ENCODE peak calls at places on chromosomes 4 and X, in six cellular contexts. W is breast epithelium; C is activated CD8-positive, alpha-beta T cell treated with anti-CD3 and anti-CD28 coated beads for 36 hours; R is MCF 10A; J is bronchial epithelial cell; I is endodermal cell. N is an unnamed sample.

GRCh38 chr4:76055005-76055404 is 19.1 kb upstream of the CXCL11 start:
- DNase-seq in W (no peak), C (peak), R (no peak), J (no peak), I (no peak), N (no peak)

GRCh38 chrX:96713303-96713702 is 28.7 kb downstream of the DIAPH2 start:
- DNase-seq in W (no peak), C (no peak), R (no peak), J (no peak), I (no peak), N (no peak)

GRCh38 chr4:6110681-6111353 is 89.5 kb downstream of the JAKMIP1 start:
- DNase-seq in W (no peak), C (no peak), R (no peak), J (no peak), I (peak), N (no peak)

GRCh38 chr4:102730968-102731533 is 29.7 kb downstream of the MANBA start:
- DNase-seq in W (no peak), C (no peak), R (no peak), J (no peak), I (peak), N (no peak)

GRCh38 chr4:155099231-155099630 is 109.2 kb upstream of the NPY2R start:
- DNase-seq in W (no peak), C (no peak), R (no peak), J (no peak), I (peak), N (no peak)

GRCh38 chrX:153750126-153750774 is 13.8 kb upstream of the PLXNB3 start:
- DNase-seq in W (no peak), C (no peak), R (no peak), J (no peak), I (peak), N (no peak)

GRCh38 chr4:7016512-7016911 is 26.7 kb upstream of the TADA2B start:
- DNase-seq in W (no peak), C (no peak), R (no peak), J (no peak), I (no peak), N (no peak)

GRCh38 chr4:105765690-105766407 is 57.3 kb downstream of the GSTCD start:
- DNase-seq in W (no peak), C (no peak), R (peak), J (peak), I (peak), N (no peak)

GRCh38 chrX:132615396-132616131 is 126.7 kb upstream of the MBNL3 start:
- DNase-seq in W (no peak), C (peak), R (peak), J (peak), I (peak), N (peak)

GRCh38 chr4:109912706-109913621 is at the start of gene EGF:
- DNase-seq in W (no peak), C (no peak), R (peak), J (peak), I (peak), N (no peak)

GRCh38 chr4:106297636-106298035 is 18.4 kb downstream of the TBCK start:
- DNase-seq in W (no peak), C (no peak), R (no peak), J (no peak), I (no peak), N (no peak)

GRCh38 chrX:71081348-71082148 is 13.4 kb upstream of the SNX12 start:
- DNase-seq in W (no peak), C (no peak), R (peak), J (peak), I (no peak), N (no peak)

GRCh38 chr4:112327950-112328349 is 30.8 kb downstream of the ALPK1 start:
- DNase-seq in W (no peak), C (peak), R (peak), J (peak), I (peak), N (no peak)

GRCh38 chrX:104750146-104750699 is 184.2 kb downstream of the IL1RAPL2 start:
- DNase-seq in W (no peak), C (no peak), R (no peak), J (no peak), I (no peak), N (no peak)

GRCh38 chrX:46333550-46333949 is 211.7 kb downstream of the ZNF674 start:
- DNase-seq in W (no peak), C (no peak), R (peak), J (peak), I (no peak), N (no peak)

GRCh38 chrX:116317409-116317808 is 119.0 kb upstream of the SLC6A14 start:
- DNase-seq in W (no peak), C (no peak), R (peak), J (peak), I (peak), N (peak)

GRCh38 chr4:176268963-176269362 is at the start of gene ASB5:
- DNase-seq in W (no peak), C (no peak), R (no peak), J (no peak), I (no peak), N (no peak)

GRCh38 chr4:25857851-25858400 is 4.9 kb downstream of the SEL1L3 start:
- DNase-seq in W (no peak), C (no peak), R (no peak), J (no peak), I (no peak), N (no peak)

GRCh38 chrX:13764284-13764683 is 29.7 kb downstream of the OFD1 start:
- DNase-seq in W (no peak), C (no peak), R (no peak), J (no peak), I (no peak), N (no peak)

GRCh38 chr4:119559044-119559647 is 69.5 kb downstream of the PDE5A start:
- DNase-seq in W (no peak), C (no peak), R (peak), J (peak), I (no peak), N (no peak)

GRCh38 chr4:140266958-140267568 is 106.4 kb upstream of the SCOC start:
- DNase-seq in W (no peak), C (peak), R (no peak), J (peak), I (no peak), N (no peak)

GRCh38 chr4:66691101-66691500 is 854.2 kb downstream of the CENPC start:
- DNase-seq in W (no peak), C (no peak), R (peak), J (no peak), I (peak), N (no peak)

GRCh38 chr4:137156054-137156453 is 376.2 kb downstream of the PCDH18 start:
- DNase-seq in W (no peak), C (no peak), R (peak), J (peak), I (no peak), N (no peak)

GRCh38 chr4:58602701-58603359 is 1492.6 kb upstream of the IGFBP7 start:
- DNase-seq in W (no peak), C (no peak), R (no peak), J (no peak), I (no peak), N (no peak)

GRCh38 chrX:133249659-133250058 is 31.5 kb upstream of the TFDP3 start:
- DNase-seq in W (no peak), C (no peak), R (peak), J (peak), I (no peak), N (no peak)

GRCh38 chrX:97691901-97692455 is 808.3 kb downstream of the RPA4 start:
- DNase-seq in W (no peak), C (no peak), R (no peak), J (no peak), I (no peak), N (no peak)

GRCh38 chr4:40112393-40112792 is 55.7 kb downstream of the N4BP2 start:
- DNase-seq in W (no peak), C (no peak), R (no peak), J (no peak), I (no peak), N (no peak)

GRCh38 chrX:150940844-150941495 is 42.2 kb upstream of the HMGB3 start:
- DNase-seq in W (no peak), C (no peak), R (no peak), J (no peak), I (no peak), N (no peak)

GRCh38 chr4:125096662-125097061 is 218.1 kb upstream of the FAT4 start:
- DNase-seq in W (no peak), C (no peak), R (no peak), J (no peak), I (no peak), N (no peak)

GRCh38 chr4:56976878-56977320 is 507 bp downstream of the NOA1 start:
- DNase-seq in W (peak), C (peak), R (peak), J (peak), I (peak), N (peak)
- TF ChIP-seq CTCF in W (no peak), C (no peak), R (no peak), J (peak), I (peak), N (no peak)

GRCh38 chr4:168815373-168816345 is 194.4 kb downstream of the CBR4 start:
- DNase-seq in W (no peak), C (no peak), R (no peak), J (no peak), I (no peak), N (no peak)
- TF ChIP-seq CTCF in W (no peak), C (no peak), R (no peak), J (no peak), I (no peak), N (no peak)

GRCh38 chr4:99998062-99998880 is 48.2 kb upstream of the H2AZ1 start:
- DNase-seq in W (no peak), C (peak), R (peak), J (peak), I (no peak), N (no peak)
- TF ChIP-seq CTCF in W (no peak), C (peak), R (peak), J (peak), I (peak), N (peak)

GRCh38 chrX:15465896-15466651 is 27.1 kb downstream of the PIR start:
- DNase-seq in W (no peak), C (peak), R (peak), J (no peak), I (peak), N (no peak)
- TF ChIP-seq CTCF in W (no peak), C (no peak), R (no peak), J (no peak), I (peak), N (no peak)

GRCh38 chr4:148704291-148704690 is 262.1 kb upstream of the NR3C2 start:
- DNase-seq in W (no peak), C (no peak), R (no peak), J (peak), I (no peak), N (no peak)
- TF ChIP-seq CTCF in W (no peak), C (no peak), R (no peak), J (no peak), I (peak), N (no peak)

GRCh38 chr4:174352405-174352804 is 68.7 kb downstream of the CEP44 start:
- DNase-seq in W (no peak), C (no peak), R (peak), J (peak), I (no peak), N (no peak)

GRCh38 chr4:174349156-174349555 is 65.4 kb downstream of the CEP44 start:
- DNase-seq in W (no peak), C (no peak), R (no peak), J (no peak), I (no peak), N (no peak)
- TF ChIP-seq CTCF in W (no peak), C (no peak), R (no peak), J (no peak), I (peak), N (no peak)

N was measured in nephron progenitor cell.